ENCODE peak calls at places on chromosome 16, in nine cellular contexts. One of them, this sample, is unnamed.

GRCh38 chr16:47055136-47055885 is 81.8 kb upstream of the DNAJA2 start:
- DNase-seq in HCT116: no peak
- DNase-seq in GM23338: no peak
- DNase-seq in prostate gland: no peak
- DNase-seq in SK-N-SH: no peak
- DNase-seq in Panc1: no peak
- DNase-seq in esophagus muscularis mucosa: no peak
- DNase-seq in breast epithelium: no peak
- DNase-seq in stomach: no peak
- DNase-seq in this sample: no peak

GRCh38 chr16:72025404-72026114 is 17.0 kb downstream of the DHODH start:
- DNase-seq in HCT116: no peak
- DNase-seq in GM23338: no peak
- DNase-seq in prostate gland: no peak
- DNase-seq in SK-N-SH: no peak
- DNase-seq in Panc1: no peak
- DNase-seq in esophagus muscularis mucosa: no peak
- DNase-seq in breast epithelium: no peak
- DNase-seq in stomach: no peak
- DNase-seq in this sample: no peak

GRCh38 chr16:12988071-12988470 is 86.7 kb downstream of the SHISA9 start:
- DNase-seq in HCT116: no peak
- DNase-seq in GM23338: no peak
- DNase-seq in prostate gland: no peak
- DNase-seq in SK-N-SH: no peak
- DNase-seq in Panc1: no peak
- DNase-seq in esophagus muscularis mucosa: no peak
- DNase-seq in breast epithelium: no peak
- DNase-seq in stomach: no peak
- DNase-seq in this sample: no peak

GRCh38 chr16:70638814-70639792 is 7.3 kb upstream of the IL34 start:
- DNase-seq in HCT116: no peak
- DNase-seq in GM23338: no peak
- DNase-seq in prostate gland: no peak
- DNase-seq in SK-N-SH: peak; percentile 67
- DNase-seq in Panc1: no peak
- DNase-seq in esophagus muscularis mucosa: no peak
- DNase-seq in breast epithelium: no peak
- DNase-seq in stomach: no peak
- DNase-seq in this sample: no peak

GRCh38 chr16:31421587-31421986 is 6.6 kb downstream of the COX6A2 start:
- DNase-seq in HCT116: no peak
- DNase-seq in GM23338: no peak
- DNase-seq in prostate gland: no peak
- DNase-seq in SK-N-SH: no peak
- DNase-seq in Panc1: no peak
- DNase-seq in esophagus muscularis mucosa: no peak
- DNase-seq in breast epithelium: no peak
- DNase-seq in stomach: no peak
- DNase-seq in this sample: no peak

GRCh38 chr16:72401079-72401361 is 229.1 kb upstream of the PMFBP1 start:
- DNase-seq in HCT116: no peak
- DNase-seq in GM23338: no peak
- DNase-seq in prostate gland: no peak
- DNase-seq in SK-N-SH: no peak
- DNase-seq in Panc1: no peak
- DNase-seq in esophagus muscularis mucosa: no peak
- DNase-seq in breast epithelium: no peak
- DNase-seq in stomach: no peak
- DNase-seq in this sample: no peak

GRCh38 chr16:86823125-86823524 is 244.8 kb downstream of the FOXL1 start:
- DNase-seq in HCT116: no peak
- DNase-seq in GM23338: no peak
- DNase-seq in prostate gland: no peak
- DNase-seq in SK-N-SH: no peak
- DNase-seq in Panc1: peak; percentile 36
- DNase-seq in esophagus muscularis mucosa: no peak
- DNase-seq in breast epithelium: no peak
- DNase-seq in stomach: no peak
- DNase-seq in this sample: no peak

GRCh38 chr16:69647020-69647419 is 79.3 kb downstream of the NQO1 start:
- DNase-seq in HCT116: no peak
- DNase-seq in GM23338: no peak
- DNase-seq in prostate gland: no peak
- DNase-seq in SK-N-SH: no peak
- DNase-seq in Panc1: no peak
- DNase-seq in esophagus muscularis mucosa: no peak
- DNase-seq in breast epithelium: no peak
- DNase-seq in stomach: no peak
- DNase-seq in this sample: no peak

GRCh38 chr16:11414815-11415775 is 69.8 kb downstream of the RMI2 start:
- DNase-seq in HCT116: no peak
- DNase-seq in GM23338: no peak
- DNase-seq in prostate gland: no peak
- DNase-seq in SK-N-SH: no peak
- DNase-seq in Panc1: no peak
- DNase-seq in esophagus muscularis mucosa: no peak
- DNase-seq in breast epithelium: no peak
- DNase-seq in stomach: no peak
- DNase-seq in this sample: no peak

GRCh38 chr16:54576776-54577175 is 290.2 kb upstream of the IRX3 start:
- DNase-seq in HCT116: no peak
- DNase-seq in GM23338: no peak
- DNase-seq in prostate gland: no peak
- DNase-seq in SK-N-SH: no peak
- DNase-seq in Panc1: no peak
- DNase-seq in esophagus muscularis mucosa: no peak
- DNase-seq in breast epithelium: no peak
- DNase-seq in stomach: no peak
- DNase-seq in this sample: no peak

GRCh38 chr16:73420244-73421040 is 372.5 kb upstream of the ZFHX3 start:
- DNase-seq in HCT116: no peak
- DNase-seq in GM23338: no peak
- DNase-seq in prostate gland: no peak
- DNase-seq in SK-N-SH: no peak
- DNase-seq in Panc1: no peak
- DNase-seq in esophagus muscularis mucosa: no peak
- DNase-seq in breast epithelium: no peak
- DNase-seq in stomach: no peak
- DNase-seq in this sample: no peak

DNA sequence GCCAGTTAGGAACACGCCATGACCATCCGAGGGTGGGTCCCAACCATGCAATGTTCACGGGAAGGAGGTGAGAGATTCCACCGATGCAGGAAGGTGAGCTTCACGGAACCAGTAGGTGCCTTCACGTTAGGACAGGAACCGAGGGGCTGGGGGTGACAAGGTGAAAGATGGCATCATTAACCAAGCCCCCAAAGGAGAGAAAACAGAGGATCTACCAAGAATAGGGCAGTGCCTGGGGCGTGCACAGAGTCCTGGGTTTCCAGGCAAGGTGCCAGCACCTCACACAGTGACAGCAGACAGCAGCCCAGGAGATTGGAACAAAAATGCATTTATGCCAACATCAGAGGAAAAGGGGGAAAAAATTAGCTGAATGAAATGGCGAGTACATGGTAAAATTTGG is 137.9 kb downstream of the GSG1L start:
- DNase-seq in HCT116: no peak
- DNase-seq in GM23338: no peak
- DNase-seq in prostate gland: no peak
- DNase-seq in SK-N-SH: peak; percentile 54
- DNase-seq in Panc1: no peak
- DNase-seq in esophagus muscularis mucosa: no peak
- DNase-seq in breast epithelium: no peak
- DNase-seq in stomach: no peak
- DNase-seq in this sample: no peak
- TF ChIP-seq POLR2AphosphoS5 in HCT116: no peak
- TF ChIP-seq POLR2AphosphoS5 in GM23338: no peak
- TF ChIP-seq POLR2AphosphoS5 in prostate gland: no peak
- TF ChIP-seq POLR2AphosphoS5 in SK-N-SH: no peak
- TF ChIP-seq POLR2AphosphoS5 in Panc1: no peak
- TF ChIP-seq POLR2AphosphoS5 in esophagus muscularis mucosa: no peak
- TF ChIP-seq POLR2AphosphoS5 in breast epithelium: no peak
- TF ChIP-seq POLR2AphosphoS5 in stomach: no peak
- TF ChIP-seq POLR2AphosphoS5 in this sample: no peak

GRCh38 chr16:53052519-53053501 is at the start of gene CHD9NB:
- DNase-seq in HCT116: peak; percentile 73
- DNase-seq in GM23338: no peak
- DNase-seq in prostate gland: peak; percentile 87
- DNase-seq in SK-N-SH: peak; percentile 26
- DNase-seq in Panc1: no peak
- DNase-seq in esophagus muscularis mucosa: no peak
- DNase-seq in breast epithelium: peak; percentile 82
- DNase-seq in stomach: no peak
- DNase-seq in this sample: no peak
- H3K27ac ChIP-seq in HCT116: peak within 1 kb of the TSS; percentile 78
- H3K27ac ChIP-seq in GM23338: no peak within 1 kb of the TSS
- H3K27ac ChIP-seq in prostate gland: peak within 1 kb of the TSS; percentile 55
- H3K27ac ChIP-seq in SK-N-SH: peak within 1 kb of the TSS; percentile 61
- H3K27ac ChIP-seq in Panc1: peak within 1 kb of the TSS; percentile 23
- H3K27ac ChIP-seq in esophagus muscularis mucosa: no peak within 1 kb of the TSS
- H3K27ac ChIP-seq in breast epithelium: peak within 1 kb of the TSS; percentile 60
- H3K27ac ChIP-seq in stomach: peak within 1 kb of the TSS; percentile 10
- H3K27ac ChIP-seq in this sample: peak within 1 kb of the TSS; percentile 20

DNA sequence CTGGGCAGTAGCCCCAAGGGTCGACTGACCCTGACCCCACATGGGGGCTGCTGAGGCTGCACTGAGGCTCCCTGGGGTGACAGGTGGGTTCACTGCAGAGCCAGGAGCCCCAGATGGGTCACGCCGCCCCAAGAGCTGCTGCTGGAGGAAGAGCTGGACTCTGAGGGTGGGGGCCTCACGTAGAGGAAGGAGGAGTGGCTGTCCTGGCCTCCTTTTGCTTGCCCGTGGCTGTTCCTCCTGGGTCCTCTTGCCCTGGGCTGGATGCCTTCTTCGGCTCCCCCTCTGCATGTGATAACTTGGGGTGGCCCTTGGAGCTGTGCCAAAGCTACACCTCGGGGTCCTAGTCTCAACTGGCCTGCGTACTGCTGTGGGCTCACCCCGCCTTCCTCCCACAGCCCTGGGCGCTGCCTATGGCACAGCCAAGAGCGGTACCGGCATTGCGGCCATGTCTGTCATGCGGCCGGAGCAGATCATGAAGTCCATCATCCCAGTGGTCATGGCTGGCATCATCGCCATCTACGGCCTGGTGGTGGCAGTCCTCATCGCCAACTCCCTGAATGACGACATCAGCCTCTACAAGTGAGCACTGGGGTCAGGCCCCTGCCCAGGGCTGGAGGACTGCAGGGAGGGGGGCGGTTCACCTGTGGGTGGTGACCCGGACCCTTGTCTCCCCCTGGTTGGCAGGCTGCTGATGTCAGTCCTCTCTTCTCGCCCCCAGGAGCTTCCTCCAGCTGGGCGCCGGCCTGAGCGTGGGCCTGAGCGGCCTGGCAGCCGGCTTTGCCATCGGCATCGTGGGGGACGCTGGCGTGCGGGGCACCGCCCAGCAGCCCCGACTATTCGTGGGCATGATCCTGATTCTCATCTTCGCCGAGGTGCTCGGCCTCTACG is 1.1 kb upstream of the AMDHD2 start:
- DNase-seq in HCT116: no peak
- DNase-seq in GM23338: no peak
- DNase-seq in prostate gland: no peak
- DNase-seq in SK-N-SH: peak; percentile 55
- DNase-seq in Panc1: no peak
- DNase-seq in esophagus muscularis mucosa: no peak
- DNase-seq in breast epithelium: no peak
- DNase-seq in stomach: no peak
- DNase-seq in this sample: no peak
- TF ChIP-seq POLR2AphosphoS5 in HCT116: no peak
- TF ChIP-seq POLR2AphosphoS5 in GM23338: no peak
- TF ChIP-seq POLR2AphosphoS5 in prostate gland: no peak
- TF ChIP-seq POLR2AphosphoS5 in SK-N-SH: no peak
- TF ChIP-seq POLR2AphosphoS5 in Panc1: no peak
- TF ChIP-seq POLR2AphosphoS5 in esophagus muscularis mucosa: no peak
- TF ChIP-seq POLR2AphosphoS5 in breast epithelium: no peak
- TF ChIP-seq POLR2AphosphoS5 in stomach: no peak
- TF ChIP-seq POLR2AphosphoS5 in this sample: no peak

GRCh38 chr16:2529061-2529931 is 1.9 kb downstream of the CEMP1 start:
- DNase-seq in HCT116: no peak
- DNase-seq in GM23338: peak; percentile 51
- DNase-seq in prostate gland: no peak
- DNase-seq in SK-N-SH: peak; percentile 55
- DNase-seq in Panc1: no peak
- DNase-seq in esophagus muscularis mucosa: no peak
- DNase-seq in breast epithelium: no peak
- DNase-seq in stomach: no peak
- DNase-seq in this sample: no peak

GRCh38 chr16:2531371-2531695 is at the start of gene CEMP1:
- DNase-seq in HCT116: no peak
- DNase-seq in GM23338: peak; percentile 55
- DNase-seq in prostate gland: no peak
- DNase-seq in SK-N-SH: no peak
- DNase-seq in Panc1: no peak
- DNase-seq in esophagus muscularis mucosa: no peak
- DNase-seq in breast epithelium: no peak
- DNase-seq in stomach: no peak
- DNase-seq in this sample: no peak

GRCh38 chr16:2529961-2530628 is 1.1 kb downstream of the CEMP1 start:
- DNase-seq in HCT116: no peak
- DNase-seq in GM23338: no peak
- DNase-seq in prostate gland: no peak
- DNase-seq in SK-N-SH: peak; percentile 13
- DNase-seq in Panc1: no peak
- DNase-seq in esophagus muscularis mucosa: no peak
- DNase-seq in breast epithelium: no peak
- DNase-seq in stomach: no peak
- DNase-seq in this sample: no peak

GRCh38 chr16:2531696-2532493 is 687 bp upstream of the CEMP1 start:
- DNase-seq in HCT116: peak; percentile 91
- DNase-seq in GM23338: peak; percentile 99
- DNase-seq in prostate gland: peak; percentile 98
- DNase-seq in SK-N-SH: peak; percentile 99
- DNase-seq in Panc1: peak; percentile 77
- DNase-seq in esophagus muscularis mucosa: peak; percentile 99
- DNase-seq in breast epithelium: peak; percentile 99
- DNase-seq in stomach: peak; percentile 99
- DNase-seq in this sample: peak; percentile 98

DNA sequence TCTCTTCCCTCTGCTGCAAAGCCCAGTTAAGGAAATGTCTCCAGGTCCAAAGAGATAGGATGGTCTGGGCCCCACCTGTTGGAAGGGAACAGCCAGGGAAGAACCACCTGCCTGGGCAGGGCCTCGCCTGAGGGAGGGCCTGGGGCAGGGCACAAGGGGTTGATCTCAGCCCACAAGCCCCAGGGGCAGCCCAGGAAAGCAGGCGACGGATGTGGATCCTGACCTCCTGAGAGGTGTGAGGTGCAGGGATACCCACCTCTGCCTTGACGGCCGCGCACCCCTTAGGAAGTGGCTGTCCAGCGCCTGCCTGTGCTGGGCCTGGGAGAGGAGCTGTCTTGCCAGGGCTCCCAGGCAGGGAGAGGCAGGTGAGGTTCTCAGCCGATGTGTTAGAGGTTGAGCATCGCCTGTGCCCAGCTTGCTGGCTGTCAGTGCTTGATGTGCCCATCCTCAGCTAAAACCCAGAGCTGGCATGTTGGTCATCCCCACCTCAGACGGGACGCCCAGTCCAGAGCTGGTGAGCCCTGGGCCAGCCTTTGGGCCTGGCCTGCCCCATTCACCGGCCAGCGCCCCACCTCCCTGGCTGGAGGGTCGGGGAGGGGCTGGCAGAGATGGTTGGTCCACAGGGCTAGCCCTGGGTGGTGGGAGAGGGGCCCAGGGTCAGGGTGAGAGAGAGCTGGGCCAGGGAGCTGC is 434 bp downstream of the CEMP1 start:
- DNase-seq in HCT116: no peak
- DNase-seq in GM23338: no peak
- DNase-seq in prostate gland: no peak
- DNase-seq in SK-N-SH: peak; percentile 46
- DNase-seq in Panc1: no peak
- DNase-seq in esophagus muscularis mucosa: no peak
- DNase-seq in breast epithelium: no peak
- DNase-seq in stomach: no peak
- DNase-seq in this sample: no peak
- H3K27ac ChIP-seq in HCT116: peak overlapping the region; percentile 93
- H3K27ac ChIP-seq in GM23338: peak overlapping the region; percentile 72
- H3K27ac ChIP-seq in prostate gland: peak overlapping the region; percentile 97
- H3K27ac ChIP-seq in SK-N-SH: peak overlapping the region; percentile 81
- H3K27ac ChIP-seq in Panc1: peak overlapping the region; percentile 87
- H3K27ac ChIP-seq in esophagus muscularis mucosa: peak overlapping the region; percentile 98
- H3K27ac ChIP-seq in breast epithelium: peak overlapping the region; percentile 99
- H3K27ac ChIP-seq in stomach: peak overlapping the region; percentile 96
- H3K27ac ChIP-seq in this sample: peak overlapping the region; percentile 99